ENCODE peak calls at places on chromosomes 6 and 20, in six cellular contexts. One of them, this sample, is unnamed.

GRCh38 chr6:84953401-84953800 is 189.0 kb upstream of the TBX18 start:
- DNase-seq in HepG2: no peak
- DNase-seq in K562: no peak
- DNase-seq in GM12891: no peak
- DNase-seq in H1: no peak
- DNase-seq in GM12878: no peak
- DNase-seq in this sample: no peak

GRCh38 chr6:138757131-138757530 is 16.4 kb upstream of the CCDC28A start:
- DNase-seq in GM12878: no peak
- DNase-seq in HepG2: no peak
- DNase-seq in K562: no peak
- DNase-seq in GM12891: no peak
- DNase-seq in H1: no peak
- DNase-seq in this sample: no peak

GRCh38 chr6:110338820-110339470 is 19.2 kb downstream of the METTL24 start:
- DNase-seq in K562: no peak
- DNase-seq in H1: no peak
- DNase-seq in HepG2: no peak
- DNase-seq in GM12878: no peak
- DNase-seq in GM12891: no peak
- DNase-seq in this sample: no peak

GRCh38 chr20:17967595-17968365 is 814 bp downstream of the SNX5 start:
- DNase-seq in GM12891: no peak
- DNase-seq in K562: no peak
- DNase-seq in HepG2: no peak
- DNase-seq in H1: no peak
- DNase-seq in GM12878: no peak
- DNase-seq in this sample: peak

GRCh38 chr20:1327827-1328679 is 886 bp downstream of the SDCBP2 start:
- DNase-seq in H1: peak
- DNase-seq in GM12891: no peak
- DNase-seq in HepG2: peak
- DNase-seq in K562: no peak
- DNase-seq in GM12878: no peak
- DNase-seq in this sample: no peak

GRCh38 chr6:22828179-22829062 is 259.1 kb downstream of the HDGFL1 start:
- DNase-seq in HepG2: peak
- DNase-seq in H1: peak
- DNase-seq in K562: peak
- DNase-seq in GM12891: peak
- DNase-seq in GM12878: no peak
- DNase-seq in this sample: no peak

GRCh38 chr20:21020656-21021004 is 85.5 kb downstream of the LINC00237 start:
- DNase-seq in GM12891: no peak
- DNase-seq in K562: no peak
- DNase-seq in GM12878: no peak
- DNase-seq in H1: no peak
- DNase-seq in HepG2: peak
- DNase-seq in this sample: no peak

GRCh38 chr20:59269396-59270025 is 30.9 kb upstream of the EDN3 start:
- DNase-seq in K562: no peak
- DNase-seq in GM12878: no peak
- DNase-seq in HepG2: no peak
- DNase-seq in GM12891: no peak
- DNase-seq in H1: no peak
- DNase-seq in this sample: no peak

GRCh38 chr6:35181313-35181932 is 32.3 kb upstream of the SCUBE3 start:
- DNase-seq in HepG2: no peak
- DNase-seq in H1: no peak
- DNase-seq in GM12891: no peak
- DNase-seq in K562: no peak
- DNase-seq in GM12878: no peak
- DNase-seq in this sample: no peak

GRCh38 chr6:121216928-121217327 is 117.4 kb downstream of the TBC1D32 start:
- DNase-seq in H1: no peak
- DNase-seq in GM12891: no peak
- DNase-seq in GM12878: no peak
- DNase-seq in HepG2: no peak
- DNase-seq in K562: no peak
- DNase-seq in this sample: no peak

GRCh38 chr6:51161752-51162151 is 343.1 kb downstream of the TFAP2B start:
- DNase-seq in GM12878: no peak
- DNase-seq in HepG2: no peak
- DNase-seq in GM12891: no peak
- DNase-seq in K562: no peak
- DNase-seq in H1: no peak
- DNase-seq in this sample: no peak

GRCh38 chr6:9543649-9544048 is 871.2 kb downstream of the TFAP2A start:
- DNase-seq in GM12878: no peak
- DNase-seq in GM12891: no peak
- DNase-seq in HepG2: no peak
- DNase-seq in K562: no peak
- DNase-seq in H1: no peak
- DNase-seq in this sample: no peak

GRCh38 chr6:121305957-121306607 is 28.2 kb downstream of the TBC1D32 start:
- DNase-seq in K562: peak
- DNase-seq in H1: no peak
- DNase-seq in GM12878: no peak
- DNase-seq in GM12891: no peak
- DNase-seq in HepG2: peak
- DNase-seq in this sample: no peak

GRCh38 chr6:138250513-138251247 is 32.4 kb upstream of the PBOV1 start:
- DNase-seq in HepG2: no peak
- DNase-seq in K562: no peak
- DNase-seq in GM12878: no peak
- DNase-seq in H1: no peak
- DNase-seq in GM12891: no peak
- DNase-seq in this sample: no peak

GRCh38 chr6:19287928-19288327 is 549.2 kb upstream of the ID4 start:
- DNase-seq in H1: no peak
- DNase-seq in GM12878: no peak
- DNase-seq in GM12891: no peak
- DNase-seq in K562: no peak
- DNase-seq in HepG2: no peak
- DNase-seq in this sample: no peak

GRCh38 chr6:66866801-66867200 is 1159.8 kb upstream of the EYS start:
- DNase-seq in K562: no peak
- DNase-seq in GM12891: no peak
- DNase-seq in H1: no peak
- DNase-seq in HepG2: no peak
- DNase-seq in GM12878: no peak
- DNase-seq in this sample: no peak

GRCh38 chr20:61598586-61598985 is 346.5 kb downstream of the CDH4 start:
- DNase-seq in H1: no peak
- DNase-seq in HepG2: no peak
- DNase-seq in GM12891: no peak
- DNase-seq in GM12878: no peak
- DNase-seq in K562: no peak
- DNase-seq in this sample: no peak

GRCh38 chr20:62755817-62756724 is 40.2 kb upstream of the MRGBP start:
- DNase-seq in HepG2: no peak
- DNase-seq in H1: no peak
- DNase-seq in GM12891: no peak
- DNase-seq in GM12878: no peak
- DNase-seq in K562: no peak
- DNase-seq in this sample: no peak

GRCh38 chr6:5423251-5423650 is 161.9 kb downstream of the FARS2 start:
- DNase-seq in HepG2: no peak
- DNase-seq in K562: no peak
- DNase-seq in GM12891: no peak
- DNase-seq in H1: no peak
- DNase-seq in GM12878: no peak
- DNase-seq in this sample: no peak

GRCh38 chr6:110039996-110040383 is 61.9 kb downstream of the GPR6 start:
- DNase-seq in GM12878: no peak
- DNase-seq in K562: no peak
- DNase-seq in HepG2: no peak
- DNase-seq in GM12891: no peak
- DNase-seq in H1: peak
- DNase-seq in this sample: no peak

GRCh38 chr6:14309516-14309915 is 191.9 kb downstream of the CD83 start:
- DNase-seq in HepG2: no peak
- DNase-seq in GM12878: no peak
- DNase-seq in H1: no peak
- DNase-seq in K562: no peak
- DNase-seq in GM12891: no peak
- DNase-seq in this sample: no peak

GRCh38 chr6:39338406-39338805 is 15.9 kb upstream of the KCNK16 start:
- DNase-seq in GM12891: no peak
- DNase-seq in HepG2: no peak
- DNase-seq in H1: no peak
- DNase-seq in GM12878: no peak
- DNase-seq in K562: no peak
- DNase-seq in this sample: no peak

GRCh38 chr6:108719477-108719876 is 128.7 kb upstream of the ARMC2 start:
- DNase-seq in HepG2: no peak
- DNase-seq in K562: no peak
- DNase-seq in GM12891: no peak
- DNase-seq in H1: no peak
- DNase-seq in GM12878: no peak
- DNase-seq in this sample: no peak

GRCh38 chr6:156778615-156779205 is 1.5 kb downstream of the ARID1B start:
- DNase-seq in GM12878: no peak
- DNase-seq in GM12891: no peak
- DNase-seq in HepG2: peak
- DNase-seq in K562: no peak
- DNase-seq in H1: peak
- DNase-seq in this sample: no peak

GRCh38 chr6:7238900-7239589 is 74.0 kb downstream of the SSR1 start:
- DNase-seq in HepG2: peak
- DNase-seq in GM12878: no peak
- DNase-seq in K562: peak
- DNase-seq in GM12891: no peak
- DNase-seq in H1: peak
- DNase-seq in this sample: no peak

DNA sequence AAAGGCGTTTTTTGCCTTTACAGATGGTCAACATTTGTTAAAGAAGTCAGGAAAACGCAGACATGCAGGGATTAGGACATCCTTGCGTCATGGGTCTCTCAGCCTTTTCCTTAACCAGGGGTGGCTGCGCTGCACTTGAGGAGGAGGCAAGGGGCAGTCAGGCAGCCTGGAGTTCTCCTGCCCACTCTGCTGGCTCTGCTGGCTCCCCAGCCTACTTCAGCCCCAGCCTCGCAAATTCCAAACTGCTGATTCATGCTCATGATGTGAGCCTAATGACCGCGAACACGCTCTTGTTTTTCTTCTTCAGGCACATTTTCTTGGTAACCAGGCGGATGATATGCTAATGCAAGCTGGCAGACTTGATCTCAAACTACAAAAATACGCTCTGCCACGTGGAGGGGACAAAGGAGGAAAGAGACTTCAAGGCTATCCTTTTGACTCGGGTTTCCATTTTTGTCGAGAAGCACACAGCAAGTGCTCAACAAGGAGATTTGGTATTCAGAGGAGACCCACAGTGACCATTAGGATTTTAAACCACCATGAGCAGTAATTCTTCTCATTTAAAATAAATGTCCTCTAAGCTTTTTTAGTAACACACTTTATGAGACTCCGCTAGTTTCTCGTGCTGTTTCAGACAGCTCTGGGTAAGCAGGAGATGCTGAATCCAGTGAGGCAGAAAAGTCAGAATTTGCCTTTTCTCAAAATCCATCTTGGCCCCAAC is 290.2 kb upstream of the STXBP5 start:
- DNase-seq in GM12878: no peak
- DNase-seq in H1: peak
- DNase-seq in K562: peak
- DNase-seq in GM12891: no peak
- DNase-seq in HepG2: peak
- DNase-seq in this sample: no peak
- TF ChIP-seq POLR2A in GM12878: no peak
- TF ChIP-seq POLR2A in H1: no peak
- TF ChIP-seq POLR2A in K562: peak
- TF ChIP-seq POLR2A in GM12891: no peak
- TF ChIP-seq POLR2A in HepG2: no peak
- TF ChIP-seq POLR2A in this sample: no peak

GRCh38 chr6:10964684-10965083 is 77.8 kb downstream of the SYCP2L start:
- DNase-seq in HepG2: no peak
- DNase-seq in H1: no peak
- DNase-seq in GM12891: peak
- DNase-seq in GM12878: peak
- DNase-seq in K562: no peak
- DNase-seq in this sample: no peak

GRCh38 chr6:10963113-10963512 is 76.3 kb downstream of the SYCP2L start:
- DNase-seq in K562: no peak
- DNase-seq in GM12891: no peak
- DNase-seq in GM12878: no peak
- DNase-seq in H1: no peak
- DNase-seq in HepG2: no peak
- DNase-seq in this sample: no peak

GRCh38 chr6:10961837-10962236 is 75.0 kb downstream of the SYCP2L start:
- DNase-seq in GM12878: no peak
- DNase-seq in K562: no peak
- DNase-seq in GM12891: no peak
- DNase-seq in H1: no peak
- DNase-seq in HepG2: no peak
- DNase-seq in this sample: no peak

GRCh38 chr6:10960171-10960570 is 73.3 kb downstream of the SYCP2L start:
- DNase-seq in HepG2: peak
- DNase-seq in GM12878: no peak
- DNase-seq in GM12891: no peak
- DNase-seq in K562: no peak
- DNase-seq in H1: no peak
- DNase-seq in this sample: no peak

DNA sequence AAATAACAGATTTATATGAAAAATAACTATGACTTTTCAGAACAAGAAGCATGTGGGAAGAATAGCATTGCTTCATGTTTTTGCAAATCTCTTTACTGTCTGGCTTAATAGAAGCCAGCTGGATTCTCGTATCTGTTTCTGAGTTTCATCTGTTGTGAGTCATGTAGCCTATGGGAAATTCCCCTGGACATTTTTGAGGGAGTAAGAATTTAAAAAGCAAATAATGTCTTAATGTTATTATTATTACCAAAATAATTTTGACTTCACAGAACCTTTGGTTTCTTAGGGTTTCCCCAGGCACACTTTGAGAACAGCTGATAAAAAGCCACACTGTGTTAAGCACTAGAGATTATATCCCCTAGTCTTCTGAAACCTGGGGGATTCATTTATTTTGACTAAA is 75.8 kb downstream of the SYCP2L start:
- DNase-seq in GM12891: no peak
- DNase-seq in H1: no peak
- DNase-seq in K562: no peak
- DNase-seq in HepG2: no peak
- DNase-seq in GM12878: no peak
- DNase-seq in this sample: no peak
- TF ChIP-seq TAF1 in GM12891: no peak
- TF ChIP-seq TAF1 in H1: no peak
- TF ChIP-seq TAF1 in K562: no peak
- TF ChIP-seq TAF1 in HepG2: no peak
- TF ChIP-seq TAF1 in GM12878: no peak
- TF ChIP-seq TAF1 in this sample: no peak

GRCh38 chr20:31720486-31721407 is 1.9 kb downstream of the BCL2L1 start:
- DNase-seq in GM12878: no peak
- DNase-seq in HepG2: peak
- DNase-seq in H1: no peak
- DNase-seq in GM12891: no peak
- DNase-seq in K562: no peak
- DNase-seq in this sample: no peak
- TF ChIP-seq POLR2A in GM12878: no peak
- TF ChIP-seq POLR2A in HepG2: peak
- TF ChIP-seq POLR2A in H1: no peak
- TF ChIP-seq POLR2A in GM12891: no peak
- TF ChIP-seq POLR2A in K562: no peak
- TF ChIP-seq POLR2A in this sample: no peak

GRCh38 chr6:44036196-44036595 is 91.1 kb downstream of the MRPL14 start:
- DNase-seq in K562: no peak
- DNase-seq in HepG2: no peak
- DNase-seq in H1: no peak
- DNase-seq in GM12891: no peak
- DNase-seq in GM12878: no peak
- DNase-seq in this sample: no peak
- TF ChIP-seq TAF1 in K562: no peak
- TF ChIP-seq TAF1 in HepG2: no peak
- TF ChIP-seq TAF1 in H1: no peak
- TF ChIP-seq TAF1 in GM12891: no peak
- TF ChIP-seq TAF1 in GM12878: no peak
- TF ChIP-seq TAF1 in this sample: no peak

This sample was measured in GM12892.